ENCODE peak calls at places on chromosomes 11 and 22, in four cellular contexts. N is choroid plexus epithelial cell, E is retina, B is Caco-2. V is an unnamed sample.

GRCh38 chr22:36998620-36999351 is 20.5 kb downstream of the TST start:
- DNase-seq in N (peak), B (no peak), E (no peak), V (no peak)

GRCh38 chr11:76655466-76656086 is 15.0 kb downstream of the LRRC32 start:
- DNase-seq in B (peak), N (no peak), E (no peak), V (no peak)

GRCh38 chr11:91673705-91674104 is 550.9 kb upstream of the FAT3 start:
- DNase-seq in N (no peak), B (no peak), E (no peak), V (no peak)

GRCh38 chr11:43580735-43581369 is 99.7 kb upstream of the HSD17B12 start:
- DNase-seq in B (no peak), E (peak), N (no peak), V (peak)

GRCh38 chr22:46594947-46595298 is 25.3 kb upstream of the GRAMD4 start:
- DNase-seq in N (no peak), E (no peak), B (no peak), V (peak)

GRCh38 chr11:105003151-105003550 is 19.8 kb downstream of the CASP5 start:
- DNase-seq in E (no peak), N (no peak), B (no peak), V (no peak)

GRCh38 chr11:79708319-79708928 is 267.6 kb upstream of the TENM4 start:
- DNase-seq in B (peak), E (peak), N (peak), V (peak)

GRCh38 chr22:48578138-48579034 is 1249.3 kb downstream of the BRD1 start:
- DNase-seq in N (no peak), B (no peak), E (no peak), V (no peak)

GRCh38 chr22:37229012-37229804 is 14.9 kb downstream of the RAC2 start:
- DNase-seq in E (no peak), N (peak), B (no peak), V (no peak)

GRCh38 chr11:20337526-20338154 is 25.9 kb upstream of the HTATIP2 start:
- DNase-seq in N (peak), E (peak), B (no peak), V (peak)

GRCh38 chr11:82924522-82925224 is 23.1 kb downstream of the DDIAS start:
- DNase-seq in B (no peak), E (no peak), N (no peak), V (no peak)

GRCh38 chr11:122668562-122669090 is 13.1 kb downstream of the UBASH3B start:
- DNase-seq in N (no peak), E (no peak), B (no peak), V (no peak)

GRCh38 chr11:102287963-102288744 is 29.1 kb upstream of the BIRC3 start:
- DNase-seq in N (peak), B (peak), E (peak), V (peak)

GRCh38 chr11:89067264-89067663 is 1.5 kb upstream of the GRM5 start:
- DNase-seq in E (no peak), B (no peak), N (no peak), V (no peak)

GRCh38 chr11:105937738-105938137 is 84.3 kb downstream of the MSANTD4 start:
- DNase-seq in E (no peak), B (no peak), N (peak), V (no peak)

GRCh38 chr11:30741039-30741550 is 154.9 kb upstream of the MPPED2 start:
- DNase-seq in B (no peak), E (no peak), N (peak), V (no peak)

GRCh38 chr11:75475767-75476650 is 43.0 kb upstream of the KLHL35 start:
- DNase-seq in N (peak), B (no peak), E (no peak), V (no peak)

GRCh38 chr11:46105134-46105628 is 16.1 kb downstream of the PHF21A start:
- DNase-seq in E (no peak), B (no peak), N (peak), V (no peak)

GRCh38 chr11:1300569-1301187 is 8.8 kb downstream of the TOLLIP start:
- DNase-seq in N (no peak), E (no peak), B (no peak), V (no peak)

GRCh38 chr11:122692444-122692843 is 36.9 kb downstream of the UBASH3B start:
- DNase-seq in E (no peak), B (no peak), N (peak), V (no peak)

GRCh38 chr22:27850000-27850465 is 48.5 kb upstream of the MN1 start:
- DNase-seq in N (peak), B (no peak), E (no peak), V (peak)

GRCh38 chr11:93514712-93515111 is 28.5 kb downstream of the SMCO4 start:
- DNase-seq in N (no peak), E (no peak), B (no peak), V (no peak)

GRCh38 chr11:36345535-36346141 is 49.5 kb downstream of the PRR5L start:
- DNase-seq in E (no peak), N (no peak), B (no peak), V (no peak)

GRCh38 chr11:15770798-15771414 is 585.4 kb downstream of the SOX6 start:
- DNase-seq in N (peak), E (peak), B (peak), V (peak)